ENCODE peak calls at places on chromosomes 1 and 21, in five cellular contexts. C, Q, P, U and M are unnamed samples.

GRCh38 chr1:34985063-34985770 is at the start of gene TMEM35B:
- DNase-seq in C (peak; percentile 61), Q (no peak), P (no peak), U (peak; percentile 74), M (peak; percentile 58)

GRCh38 chr1:31704261-31705079 is 653 bp upstream of the COL16A1 start:
- DNase-seq in C (peak; percentile 78), Q (no peak), P (no peak), U (no peak), M (no peak)

GRCh38 chr1:204288061-204288588 is 71.6 kb downstream of the PLEKHA6 start:
- DNase-seq in C (peak; percentile 11), Q (peak; percentile 91), P (no peak), U (peak; percentile 75), M (peak; percentile 99)

GRCh38 chr21:46000731-46001641 is 19.4 kb downstream of the COL6A1 start:
- DNase-seq in C (no peak), Q (no peak), P (no peak), U (peak; percentile 16), M (no peak)

GRCh38 chr1:151693057-151693651 is 23.4 kb downstream of the CELF3 start:
- DNase-seq in C (peak; percentile 32), Q (no peak), P (peak; percentile 18), U (no peak), M (peak; percentile 35)

GRCh38 chr1:32695098-32695904 is 7.3 kb downstream of the SYNC start:
- DNase-seq in C (peak; percentile 84), Q (no peak), P (no peak), U (peak; percentile 78), M (no peak)

GRCh38 chr1:19488136-19488535 is 2.8 kb upstream of the CAPZB start:
- DNase-seq in C (no peak), Q (no peak), P (no peak), U (no peak), M (no peak)

GRCh38 chr21:41979751-41980369 is 26.0 kb upstream of the C2CD2 start:
- DNase-seq in C (no peak), Q (no peak), P (no peak), U (no peak), M (no peak)

GRCh38 chr1:204647114-204647804 is 38.3 kb downstream of the LRRN2 start:
- DNase-seq in C (peak; percentile 79), Q (peak; percentile 28), P (no peak), U (no peak), M (peak; percentile 87)

GRCh38 chr1:154959448-154959825 is 2.1 kb downstream of the PYGO2 start:
- DNase-seq in C (no peak), Q (no peak), P (no peak), U (no peak), M (no peak)

GRCh38 chr1:15430787-15431570 is 7.3 kb upstream of the CTRC start:
- DNase-seq in C (no peak), Q (no peak), P (peak; percentile 80), U (peak; percentile 73), M (no peak)

GRCh38 chr1:116574581-116575291 is 3.9 kb upstream of the CD58 start:
- DNase-seq in C (peak; percentile 56), Q (no peak), P (no peak), U (peak; percentile 59), M (peak; percentile 79)

GRCh38 chr1:232629250-232630046 is 485 bp downstream of the SIPA1L2 start:
- DNase-seq in C (peak; percentile 54), Q (no peak), P (no peak), U (peak; percentile 35), M (no peak)

GRCh38 chr21:25186278-25186677 is 421.0 kb downstream of the MRPL39 start:
- DNase-seq in C (peak; percentile 10), Q (no peak), P (no peak), U (no peak), M (no peak)

GRCh38 chr1:171196351-171196750 is 11.3 kb downstream of the FMO2 start:
- DNase-seq in C (no peak), Q (no peak), P (no peak), U (no peak), M (no peak)

GRCh38 chr1:29736582-29737188 is 500.4 kb downstream of the PTPRU start:
- DNase-seq in C (peak; percentile 53), Q (no peak), P (no peak), U (no peak), M (peak; percentile 58)

GRCh38 chr1:37954316-37954971 is 7.6 kb upstream of the INPP5B start:
- DNase-seq in C (no peak), Q (no peak), P (no peak), U (no peak), M (no peak)

GRCh38 chr1:84019217-84019616 is 20.3 kb upstream of the TTLL7 start:
- DNase-seq in C (no peak), Q (no peak), P (no peak), U (no peak), M (no peak)

GRCh38 chr1:148162363-148162762 is 10.3 kb upstream of the NBPF11 start:
- DNase-seq in C (no peak), Q (no peak), P (no peak), U (no peak), M (no peak)

GRCh38 chr1:185813401-185813979 is 79.3 kb downstream of the HMCN1 start:
- DNase-seq in C (peak; percentile 56), Q (peak; percentile 11), P (peak; percentile 22), U (no peak), M (peak; percentile 37)

GRCh38 chr1:177256153-177256814 is 85.5 kb downstream of the BRINP2 start:
- DNase-seq in C (peak; percentile 94), Q (peak; percentile 75), P (peak; percentile 54), U (peak; percentile 52), M (peak; percentile 76)

GRCh38 chr1:239696317-239696716 is 309.9 kb downstream of the CHRM3 start:
- DNase-seq in C (no peak), Q (no peak), P (no peak), U (no peak), M (no peak)
- H3K27ac ChIP-seq in C (no peak overlapping the region), Q (no peak overlapping the region), P (no peak overlapping the region), U (no peak overlapping the region), M (no peak overlapping the region)

GRCh38 chr1:26125946-26126320 is 14.3 kb downstream of the PDIK1L start:
- DNase-seq in C (no peak), Q (no peak), P (no peak), U (no peak), M (no peak)

GRCh38 chr1:26129778-26130177 is 18.2 kb downstream of the PDIK1L start:
- DNase-seq in C (no peak), Q (no peak), P (no peak), U (no peak), M (no peak)

GRCh38 chr1:26125382-26125781 is 13.8 kb downstream of the PDIK1L start:
- DNase-seq in C (no peak), Q (no peak), P (no peak), U (no peak), M (no peak)

GRCh38 chr1:26126321-26127084 is 14.9 kb downstream of the PDIK1L start:
- DNase-seq in C (peak; percentile 70), Q (peak; percentile 43), P (no peak), U (no peak), M (peak; percentile 33)

GRCh38 chr1:26127235-26128163 is 15.9 kb downstream of the PDIK1L start:
- DNase-seq in C (no peak), Q (no peak), P (no peak), U (no peak), M (no peak)
- H3K27ac ChIP-seq in C (no peak overlapping the region), Q (no peak overlapping the region), P (peak overlapping the region; percentile 80), U (peak overlapping the region; percentile 54), M (peak overlapping the region; percentile 82)

DNA sequence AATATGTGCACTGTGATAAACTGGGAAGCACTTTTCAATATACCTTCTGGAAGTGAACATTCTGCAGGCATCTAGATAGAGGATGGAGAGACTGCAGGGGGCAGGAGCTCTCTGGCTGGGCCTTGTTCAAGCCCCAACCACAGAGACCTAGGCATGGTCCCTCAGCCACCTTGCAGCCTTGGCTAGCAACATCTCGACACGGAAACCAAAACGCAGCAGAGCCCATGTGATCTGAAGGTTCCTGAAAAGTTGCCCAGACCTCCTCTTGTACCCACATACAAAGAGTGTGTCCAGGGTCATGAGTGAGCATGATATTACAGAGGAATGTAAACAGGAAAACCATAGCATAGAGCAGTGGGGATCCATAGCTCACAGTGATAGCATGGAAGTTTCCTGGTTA is 33.1 kb upstream of the SAMD11 start:
- DNase-seq in C (no peak), Q (no peak), P (no peak), U (no peak), M (no peak)
- H3K27ac ChIP-seq in C (no peak overlapping the region), Q (no peak overlapping the region), P (no peak overlapping the region), U (no peak overlapping the region), M (no peak overlapping the region)

GRCh38 chr1:150256193-150256548 is 1.4 kb upstream of the CA14 start:
- DNase-seq in C (no peak), Q (no peak), P (no peak), U (no peak), M (no peak)

GRCh38 chr1:150259217-150259616 is 1.6 kb downstream of the CA14 start:
- DNase-seq in C (no peak), Q (no peak), P (no peak), U (no peak), M (no peak)

GRCh38 chr1:150258275-150258666 is 697 bp downstream of the CA14 start:
- DNase-seq in C (no peak), Q (no peak), P (no peak), U (no peak), M (no peak)

GRCh38 chr1:150257624-150258274 is at the start of gene CA14:
- DNase-seq in C (peak; percentile 33), Q (no peak), P (no peak), U (peak; percentile 36), M (no peak)

GRCh38 chr1:150256549-150257341 is 829 bp upstream of the CA14 start:
- DNase-seq in C (peak; percentile 23), Q (no peak), P (no peak), U (no peak), M (no peak)
- H3K27ac ChIP-seq in C (no peak overlapping the region), Q (no peak overlapping the region), P (no peak overlapping the region), U (peak overlapping the region; percentile 69), M (peak overlapping the region; percentile 16)

GRCh38 chr1:10178602-10179407 is 31.6 kb upstream of the KIF1B start:
- DNase-seq in C (no peak), Q (no peak), P (no peak), U (no peak), M (no peak)

GRCh38 chr1:10179408-10179685 is 31.0 kb upstream of the KIF1B start:
- DNase-seq in C (no peak), Q (no peak), P (no peak), U (no peak), M (no peak)

GRCh38 chr1:10181154-10181553 is 29.2 kb upstream of the KIF1B start:
- DNase-seq in C (no peak), Q (no peak), P (no peak), U (no peak), M (no peak)

DNA sequence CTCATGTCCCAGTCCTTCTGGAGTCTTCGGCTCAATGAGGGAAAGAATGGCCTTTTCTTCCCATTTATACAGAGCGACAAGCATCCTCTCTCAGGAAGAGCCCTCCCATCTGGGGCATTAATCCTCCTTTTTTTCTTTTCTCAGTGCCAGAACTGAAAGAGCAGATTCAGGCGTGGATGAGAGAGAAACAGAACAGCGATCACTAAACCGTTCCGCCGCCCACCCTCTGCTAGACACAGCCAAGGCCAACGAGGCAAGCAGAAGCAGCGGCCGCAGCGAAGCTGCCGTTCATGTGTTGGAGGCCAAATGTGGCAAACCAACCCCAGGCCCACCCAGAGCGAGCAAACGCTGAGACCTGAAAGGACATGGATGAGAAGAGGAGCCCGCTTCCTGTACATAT is 30.6 kb upstream of the KIF1B start:
- DNase-seq in C (no peak), Q (no peak), P (no peak), U (no peak), M (no peak)
- H3K27ac ChIP-seq in C (no peak overlapping the region), Q (no peak overlapping the region), P (no peak overlapping the region), U (no peak overlapping the region), M (no peak overlapping the region)